ENCODE peak calls at places on chromosome 16, in five cellular contexts. C is CD8-positive, alpha-beta T cell; P is transverse colon; L is fibroblast of lung; I is hepatocyte. B is an unnamed sample.
A peak's percentile ranks its signal among the peaks of the same experiment; 100 is the strongest.

GRCh38 chr16:1102921-1103648 is 7.0 kb upstream of the C1QTNF8 start:
- DNase-seq in C (peak; percentile 56), I (peak; percentile 82), P (peak; percentile 69), L (no peak), B (peak; percentile 91)

GRCh38 chr16:57940382-57940966 is 30.5 kb downstream of the CNGB1 start:
- DNase-seq in C (no peak), I (no peak), L (no peak), P (no peak), B (no peak)

GRCh38 chr16:11053916-11054460 is 109.6 kb downstream of the CLEC16A start:
- DNase-seq in P (no peak), I (no peak), C (no peak), L (no peak), B (no peak)

GRCh38 chr16:63745456-63745855 is 1376.4 kb downstream of the CDH11 start:
- DNase-seq in I (no peak), P (no peak), L (peak; percentile 12), C (no peak), B (no peak)

GRCh38 chr16:64543401-64543800 is 578.5 kb downstream of the CDH11 start:
- DNase-seq in L (no peak), P (no peak), C (no peak), I (no peak), B (no peak)

GRCh38 chr16:31198207-31198882 is 4.2 kb downstream of the PYCARD start:
- DNase-seq in P (no peak), C (no peak), I (no peak), L (no peak), B (no peak)

GRCh38 chr16:679808-680624 is at the start of gene STUB1:
- DNase-seq in C (peak; percentile 83), L (peak; percentile 78), I (peak; percentile 95), P (peak; percentile 92), B (peak; percentile 99)

GRCh38 chr16:22300427-22301071 is 3.3 kb downstream of the POLR3E start:
- DNase-seq in C (peak; percentile 14), P (peak; percentile 66), I (peak; percentile 70), L (peak; percentile 49), B (peak; percentile 80)

GRCh38 chr16:12315330-12316138 is 339.0 kb downstream of the SNX29 start:
- DNase-seq in I (peak; percentile 60), L (no peak), C (no peak), P (peak; percentile 55), B (no peak)

GRCh38 chr16:27242868-27243590 is 25.5 kb downstream of the NSMCE1 start:
- DNase-seq in P (no peak), I (no peak), C (no peak), L (peak; percentile 94), B (peak; percentile 53)

GRCh38 chr16:1494129-1494640 is 1.0 kb downstream of the TELO2 start:
- DNase-seq in L (peak; percentile 65), C (no peak), I (peak; percentile 55), P (peak; percentile 32), B (peak; percentile 84)

DNA sequence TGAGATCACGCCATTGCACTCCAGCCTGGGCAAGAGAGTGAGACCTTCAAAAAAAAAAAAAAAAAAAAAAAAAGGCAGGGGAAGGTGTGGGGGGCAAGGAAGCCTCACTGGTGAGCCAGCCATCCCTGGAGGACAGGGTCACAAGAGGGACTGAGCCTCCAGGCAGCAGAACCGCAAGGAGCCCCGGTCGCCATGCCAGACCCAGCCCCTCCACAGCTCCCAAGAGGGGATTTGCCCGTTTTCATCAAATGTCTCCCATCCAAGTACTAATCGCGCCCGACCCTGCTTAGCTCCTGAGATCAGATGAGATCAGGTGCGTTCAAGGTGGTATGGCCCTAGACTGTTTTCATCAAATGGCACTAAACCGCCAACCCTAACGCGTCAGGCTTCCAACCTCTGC is 2.9 kb downstream of the SLC38A8 start:
- DNase-seq in C (no peak), L (no peak), I (no peak), P (no peak), B (no peak)
- TF ChIP-seq CTCF in C (no peak), L (no peak), I (no peak), P (no peak), B (no peak)

GRCh38 chr16:14308357-14308723 is 237.2 kb downstream of the MRTFB start:
- DNase-seq in I (no peak), L (no peak), C (no peak), P (no peak), B (no peak)
- H3K4me1 ChIP-seq in I (peaks cover 10% of the 10 kb centered on the region), L (peaks cover 26% of the 10 kb centered on the region), C (peaks cover 41% of the 10 kb centered on the region), P (peaks cover 52% of the 10 kb centered on the region), B (peaks cover 16% of the 10 kb centered on the region)

GRCh38 chr16:56669840-56670639 is 426 bp downstream of the MT1H start:
- DNase-seq in I (no peak), P (no peak), C (no peak), L (no peak), B (peak; percentile 60)

GRCh38 chr16:56669005-56669839 is at the start of gene MT1H:
- DNase-seq in C (no peak), P (peak; percentile 32), L (no peak), I (no peak), B (peak; percentile 68)

GRCh38 chr16:56672761-56673536 is 3.3 kb downstream of the MT1H start:
- DNase-seq in P (no peak), I (no peak), C (no peak), L (no peak), B (no peak)

GRCh38 chr16:56671706-56672105 is 2.1 kb downstream of the MT1H start:
- DNase-seq in C (no peak), I (no peak), L (no peak), P (no peak), B (no peak)

GRCh38 chr16:56670640-56670934 is 973 bp downstream of the MT1H start:
- DNase-seq in I (no peak), P (no peak), C (no peak), L (no peak), B (no peak)
- H3K27ac ChIP-seq in I (no peak overlapping the region), P (no peak overlapping the region), C (no peak overlapping the region), L (no peak overlapping the region), B (no peak overlapping the region)

GRCh38 chr16:83992624-83993023 is 24.6 kb downstream of the NECAB2 start:
- DNase-seq in C (no peak), P (no peak), L (peak; percentile 81), I (no peak), B (no peak)

GRCh38 chr16:83990492-83990891 is 22.4 kb downstream of the NECAB2 start:
- DNase-seq in P (no peak), C (no peak), L (no peak), I (no peak), B (no peak)

GRCh38 chr16:83994087-83994486 is 26.0 kb downstream of the NECAB2 start:
- DNase-seq in I (no peak), L (peak; percentile 86), C (no peak), P (no peak), B (no peak)

GRCh38 chr16:83994703-83995102 is 26.7 kb downstream of the NECAB2 start:
- DNase-seq in P (no peak), C (no peak), I (no peak), L (no peak), B (no peak)

DNA sequence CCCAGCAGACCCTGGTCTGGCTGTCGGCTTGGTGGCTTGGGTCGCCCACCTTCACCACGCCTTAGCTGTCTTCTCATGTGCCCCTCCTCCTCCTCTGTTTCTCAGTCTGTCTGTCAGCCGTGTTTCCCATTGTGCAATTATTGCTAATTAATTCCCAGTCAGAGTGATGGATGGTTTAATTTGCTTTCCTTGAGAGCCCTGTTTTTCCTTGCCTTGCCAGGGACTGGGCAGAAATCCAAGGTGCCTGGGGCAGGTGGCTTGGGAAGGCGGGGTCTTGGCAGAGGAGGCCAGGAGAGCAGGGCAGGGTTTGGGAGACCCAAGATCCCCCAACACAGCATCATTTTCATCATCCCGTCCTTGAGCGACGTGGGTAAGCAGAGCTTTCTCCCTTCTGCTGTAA is 21.3 kb downstream of the NECAB2 start:
- DNase-seq in C (no peak), I (no peak), L (no peak), P (no peak), B (no peak)
- TF ChIP-seq CTCF in C (no peak), I (no peak), L (no peak), P (no peak), B (no peak)

DNA sequence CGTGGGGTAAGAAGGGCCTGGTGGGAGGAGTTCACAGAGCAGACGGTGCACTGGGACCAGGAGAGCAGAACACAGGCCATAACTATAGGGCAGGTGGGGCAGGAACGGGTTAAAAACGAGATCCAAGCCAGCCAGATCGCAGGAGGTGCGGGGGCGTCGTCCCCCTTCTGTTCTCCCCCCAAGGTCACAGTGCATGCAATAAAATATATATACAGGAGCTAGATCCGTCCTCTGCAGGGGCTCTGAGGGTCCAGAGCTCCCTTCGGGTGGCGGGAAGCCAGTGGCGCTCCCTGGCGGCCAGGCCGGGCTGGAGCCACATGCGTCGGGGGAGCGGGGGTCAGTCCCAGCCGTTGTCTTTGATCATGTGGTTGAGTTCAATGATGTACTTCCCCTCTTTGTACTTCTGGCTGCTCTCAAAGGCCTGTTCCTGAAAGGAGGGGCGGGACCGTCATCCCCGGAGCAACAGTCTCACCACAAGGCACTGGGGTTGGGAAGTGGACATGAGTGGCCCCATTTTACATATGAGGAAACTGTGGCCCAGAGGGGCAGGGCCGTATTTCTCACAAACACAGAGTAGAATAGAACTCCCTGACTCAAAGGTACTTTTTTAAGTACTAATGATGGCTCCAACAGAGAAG is 768 bp upstream of the TBX6 start:
- DNase-seq in L (peak; percentile 59), C (peak; percentile 27), I (peak; percentile 68), P (peak; percentile 80), B (peak; percentile 95)
- H3K4me1 ChIP-seq in L (peaks cover 20% of the 10 kb centered on the region), C (peaks cover 55% of the 10 kb centered on the region), I (peaks cover 15% of the 10 kb centered on the region), P (peaks cover 49% of the 10 kb centered on the region), B (no peaks in the 10 kb centered on the region)

GRCh38 chr16:46745594-46745993 is 2.5 kb downstream of the MYLK3 start:
- DNase-seq in P (no peak), L (no peak), I (no peak), C (no peak), B (peak; percentile 79)
- H3K27ac ChIP-seq in P (no peak overlapping the region), L (no peak overlapping the region), I (no peak overlapping the region), C (no peak overlapping the region), B (no peak overlapping the region)